ENCODE peak calls at places on chromosomes 16 and 17, in seven cellular contexts. O is hepatocyte; E is A673; Z is Caco-2; N is tibial artery; A is CD8-positive, alpha-beta T cell; G is colonic mucosa. V is an unnamed sample.

GRCh38 chr17:20315321-20315720 is 152.0 kb downstream of the LGALS9B start:
- DNase-seq in O (no peak), E (no peak), Z (no peak), N (no peak), A (no peak), G (no peak), V (no peak)

GRCh38 chr16:85853641-85854545 is 45.1 kb upstream of the IRF8 start:
- DNase-seq in O (no peak), E (no peak), Z (no peak), N (no peak), A (no peak), G (peak), V (no peak)

GRCh38 chr16:85654251-85655115 is 34.3 kb downstream of the GINS2 start:
- DNase-seq in O (no peak), E (no peak), Z (no peak), N (no peak), A (no peak), G (no peak), V (no peak)

GRCh38 chr17:82929011-82929622 is 89.3 kb upstream of the ZNF750 start:
- DNase-seq in O (no peak), E (no peak), Z (peak), N (no peak), A (no peak), G (no peak), V (no peak)

GRCh38 chr17:45102856-45103255 is 29.5 kb downstream of the PLCD3 start:
- DNase-seq in O (no peak), E (no peak), Z (no peak), N (no peak), A (no peak), G (no peak), V (no peak)

GRCh38 chr16:66374176-66374575 is 7.7 kb downstream of the CDH5 start:
- DNase-seq in O (no peak), E (no peak), Z (no peak), N (no peak), A (no peak), G (no peak), V (no peak)

GRCh38 chr16:71807905-71808592 is 585 bp downstream of the AP1G1 start:
- DNase-seq in O (peak), E (no peak), Z (peak), N (no peak), A (no peak), G (peak), V (peak)

GRCh38 chr17:77285594-77286390 is 145.0 kb downstream of the SEC14L1 start:
- DNase-seq in O (peak), E (no peak), Z (no peak), N (peak), A (no peak), G (peak), V (peak)

GRCh38 chr17:75617675-75618074 is 15.6 kb upstream of the SMIM5 start:
- DNase-seq in O (no peak), E (no peak), Z (no peak), N (no peak), A (no peak), G (no peak), V (no peak)

GRCh38 chr16:81042821-81043220 is 7.2 kb downstream of the ATMIN start:
- DNase-seq in O (no peak), E (no peak), Z (no peak), N (no peak), A (no peak), G (no peak), V (no peak)

GRCh38 chr17:12605222-12605621 is 60.5 kb upstream of the MYOCD start:
- DNase-seq in O (no peak), E (no peak), Z (no peak), N (no peak), A (no peak), G (peak), V (peak)

GRCh38 chr17:73362697-73363096 is 50.9 kb upstream of the CDC42EP4 start:
- DNase-seq in O (no peak), E (no peak), Z (no peak), N (no peak), A (no peak), G (no peak), V (no peak)

GRCh38 chr16:57358527-57359095 is at the start of gene CCL22:
- DNase-seq in O (no peak), E (no peak), Z (no peak), N (no peak), A (no peak), G (no peak), V (no peak)

GRCh38 chr16:51445250-51445649 is 294.2 kb upstream of the SALL1 start:
- DNase-seq in O (no peak), E (no peak), Z (no peak), N (no peak), A (no peak), G (no peak), V (peak)

GRCh38 chr16:30997000-30997886 is 12.2 kb downstream of the HSD3B7 start:
- DNase-seq in O (peak), E (peak), Z (peak), N (peak), A (peak), G (peak), V (peak)

GRCh38 chr17:15263206-15263579 is 1.9 kb downstream of the PMP22 start:
- DNase-seq in O (peak), E (peak), Z (peak), N (peak), A (no peak), G (peak), V (peak)

GRCh38 chr16:56938664-56939513 is 6.9 kb downstream of the HERPUD1 start:
- DNase-seq in O (no peak), E (no peak), Z (no peak), N (no peak), A (peak), G (no peak), V (no peak)

GRCh38 chr17:37710344-37710886 is 34.4 kb downstream of the HNF1B start:
- DNase-seq in O (peak), E (peak), Z (peak), N (peak), A (no peak), G (peak), V (peak)

GRCh38 chr17:81518113-81518784 is 5.7 kb upstream of the ACTG1 start:
- DNase-seq in O (no peak), E (no peak), Z (peak), N (no peak), A (no peak), G (no peak), V (no peak)

GRCh38 chr17:45016823-45017222 is 34.6 kb downstream of the DCAKD start:
- DNase-seq in O (no peak), E (no peak), Z (no peak), N (no peak), A (no peak), G (no peak), V (no peak)

GRCh38 chr17:57892820-57893595 is 43.2 kb upstream of the MRPS23 start:
- DNase-seq in O (peak), E (peak), Z (peak), N (peak), A (no peak), G (peak), V (peak)

GRCh38 chr17:60065136-60065535 is 13.6 kb downstream of the HEATR6 start:
- DNase-seq in O (no peak), E (no peak), Z (no peak), N (no peak), A (no peak), G (no peak), V (peak)

GRCh38 chr17:49715221-49715620 is 7.5 kb upstream of the SLC35B1 start:
- DNase-seq in O (no peak), E (no peak), Z (no peak), N (no peak), A (peak), G (no peak), V (no peak)

GRCh38 chr16:28313587-28313986 is 21.3 kb downstream of the SBK1 start:
- DNase-seq in O (no peak), E (no peak), Z (no peak), N (no peak), A (no peak), G (no peak), V (no peak)

GRCh38 chr16:3977376-3977775 is 96.9 kb upstream of the CREBBP start:
- DNase-seq in O (no peak), E (no peak), Z (no peak), N (no peak), A (no peak), G (no peak), V (no peak)

GRCh38 chr16:80614908-80615696 is 74.3 kb downstream of the DYNLRB2 start:
- DNase-seq in O (peak), E (no peak), Z (no peak), N (no peak), A (no peak), G (no peak), V (peak)

GRCh38 chr17:71757156-71757555 is 363.7 kb upstream of the SOX9 start:
- DNase-seq in O (no peak), E (no peak), Z (no peak), N (no peak), A (no peak), G (no peak), V (no peak)

GRCh38 chr17:2933606-2934005 is 129.8 kb downstream of the OR1D5 start:
- DNase-seq in O (no peak), E (no peak), Z (no peak), N (no peak), A (no peak), G (no peak), V (no peak)

GRCh38 chr17:74740641-74741387 is 3.8 kb downstream of the RAB37 start:
- DNase-seq in O (no peak), E (no peak), Z (no peak), N (no peak), A (no peak), G (no peak), V (no peak)

GRCh38 chr16:67173323-67173722 is 3.0 kb downstream of the NOL3 start:
- DNase-seq in O (no peak), E (no peak), Z (no peak), N (no peak), A (no peak), G (peak), V (no peak)

GRCh38 chr17:4533522-4534502 is 21.4 kb downstream of the MYBBP1A start:
- DNase-seq in O (no peak), E (peak), Z (no peak), N (no peak), A (no peak), G (peak), V (no peak)

GRCh38 chr16:72875291-72876036 is 172.5 kb downstream of the ZFHX3 start:
- DNase-seq in O (peak), E (no peak), Z (peak), N (no peak), A (no peak), G (no peak), V (peak)

GRCh38 chr17:68498479-68499326 is 13.5 kb upstream of the PRKAR1A start:
- DNase-seq in O (no peak), E (no peak), Z (no peak), N (no peak), A (no peak), G (peak), V (no peak)
- H3K4me3 ChIP-seq in O (no peak), E (no peak), Z (no peak), N (no peak), A (no peak), G (no peak), V (no peak)

GRCh38 chr17:79301469-79301868 is 226.8 kb downstream of the ENGASE start:
- DNase-seq in O (no peak), E (no peak), Z (no peak), N (no peak), A (no peak), G (no peak), V (no peak)
- TF ChIP-seq CTCF in O (no peak), E (no peak), Z (peak), N (no peak), A (no peak), G (no peak), V (no peak)

DNA sequence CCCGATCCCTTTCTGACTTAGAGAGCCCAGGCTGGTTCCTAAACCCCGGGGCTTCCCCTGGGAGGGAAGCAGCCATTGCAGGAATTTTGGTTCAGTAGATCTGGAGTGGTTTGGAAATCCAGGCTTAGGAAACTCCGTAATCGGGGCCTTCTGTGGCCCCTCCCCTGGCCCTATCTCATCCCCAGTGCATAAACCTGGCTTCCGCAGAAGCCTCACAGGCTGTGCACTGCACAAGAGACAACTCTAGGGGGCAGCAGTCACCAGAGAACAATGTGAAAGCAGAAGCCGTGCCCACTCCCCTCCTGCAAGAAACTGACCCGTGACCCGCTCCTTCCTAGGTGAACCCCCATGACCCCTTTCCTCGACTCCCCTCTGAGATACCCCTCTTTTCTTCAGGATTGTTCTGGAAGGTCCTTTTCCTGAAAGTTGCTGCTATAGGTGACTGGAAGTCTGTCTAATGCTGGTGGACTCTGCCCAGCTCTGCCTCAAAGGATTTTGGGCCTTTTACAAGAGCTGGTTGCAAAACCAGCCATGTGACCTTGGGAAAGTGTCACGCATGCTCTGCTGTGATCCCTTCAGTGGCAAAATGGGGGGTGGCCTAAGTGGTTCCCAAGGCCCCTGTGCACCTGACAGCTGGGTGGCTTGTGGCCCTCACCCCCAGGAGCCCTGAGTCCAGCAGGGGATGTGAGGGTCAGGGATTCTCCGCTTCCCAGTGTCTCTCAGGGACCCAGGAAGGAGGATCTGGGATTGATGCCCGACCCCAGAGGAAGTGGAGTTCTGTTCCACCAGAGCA is 14.4 kb downstream of the GUCY2D start:
- DNase-seq in O (peak), E (peak), Z (peak), N (peak), A (peak), G (peak), V (peak)
- H3K4me3 ChIP-seq in O (peak), E (peak), Z (peak), N (peak), A (peak), G (peak), V (peak)

GRCh38 chr16:22739077-22739476 is 74.9 kb upstream of the HS3ST2 start:
- DNase-seq in O (no peak), E (no peak), Z (no peak), N (no peak), A (no peak), G (no peak), V (no peak)

GRCh38 chr16:22743401-22743800 is 70.6 kb upstream of the HS3ST2 start:
- DNase-seq in O (no peak), E (no peak), Z (no peak), N (no peak), A (no peak), G (no peak), V (no peak)
- TF ChIP-seq CTCF in O (no peak), E (no peak), Z (no peak), N (no peak), A (no peak), G (no peak), V (no peak)

GRCh38 chr17:80474933-80475915 is 1.2 kb downstream of the NPTX1 start:
- DNase-seq in O (no peak), E (peak), Z (no peak), N (no peak), A (no peak), G (no peak), V (no peak)
- H3K4me3 ChIP-seq in O (no peak), E (peak), Z (peak), N (no peak), A (peak), G (peak), V (no peak)

GRCh38 chr16:6611535-6611934 is 721.1 kb upstream of the RBFOX1 start:
- DNase-seq in O (no peak), E (peak), Z (no peak), N (no peak), A (no peak), G (no peak), V (no peak)
- TF ChIP-seq CTCF in O (no peak), E (peak), Z (no peak), N (no peak), A (no peak), G (no peak), V (no peak)

DNA sequence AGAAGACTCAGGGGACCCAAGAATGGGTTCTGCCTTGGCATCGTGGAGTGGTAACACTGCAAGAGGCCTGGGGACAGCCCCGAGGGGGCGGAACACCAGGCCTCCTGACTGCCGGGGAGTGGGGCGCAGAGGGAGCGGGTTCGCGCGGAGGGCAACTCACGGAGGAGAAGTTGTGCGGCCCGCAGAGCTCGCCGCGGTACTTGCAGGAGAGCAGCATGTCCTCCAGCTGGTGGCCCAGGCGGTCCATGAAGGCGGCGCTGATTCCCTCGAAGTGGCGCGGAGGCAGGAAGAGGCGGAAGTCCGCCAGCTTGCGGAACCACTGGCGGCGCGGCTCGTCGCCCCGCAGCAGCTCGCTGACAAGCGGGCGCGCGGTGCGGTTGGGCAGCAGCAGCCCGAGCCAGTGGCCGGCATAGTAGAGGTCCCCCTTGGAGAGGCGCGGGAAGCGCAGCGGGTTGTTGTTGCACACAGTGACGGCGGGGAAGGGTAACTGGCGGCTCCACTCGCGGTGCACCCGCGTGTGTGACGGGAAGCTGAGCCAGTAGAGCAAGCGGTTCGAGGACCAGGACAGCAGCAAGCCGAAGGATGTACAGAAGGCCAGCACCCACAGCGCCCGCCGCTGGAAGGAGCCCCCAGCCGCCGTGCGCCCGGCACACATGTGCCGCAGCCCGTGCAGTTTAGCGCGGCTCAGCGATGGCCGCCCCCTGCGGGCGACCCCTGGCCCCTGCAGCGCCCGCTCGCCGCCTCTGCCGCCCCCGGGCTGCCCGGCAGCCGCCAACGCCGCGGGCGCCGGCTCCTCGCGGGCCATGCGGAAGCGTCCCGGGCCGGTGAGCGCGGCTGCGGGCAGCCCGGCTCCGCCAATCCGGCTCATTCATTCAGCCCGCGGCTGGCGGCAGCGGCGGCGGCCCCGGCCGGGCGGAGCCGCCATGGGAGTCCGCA is 1.6 kb downstream of the ASIC2 start:
- DNase-seq in O (peak), E (peak), Z (no peak), N (no peak), A (no peak), G (peak), V (peak)
- H3K4me3 ChIP-seq in O (peak), E (peak), Z (peak), N (peak), A (no peak), G (peak), V (peak)

V was measured in choroid plexus epithelial cell.